ENCODE peak calls at places on chromosome 7, in seven cellular contexts. I is heart right ventricle; B is mammary epithelial cell; G is RWPE1; N is hepatocyte; Z is CD8-positive, alpha-beta T cell; D is right lobe of liver. C is an unnamed sample.

GRCh38 chr7:120806669-120807068 is 51.3 kb downstream of the TSPAN12 start:
- DNase-seq in I (no peak), B (no peak), G (no peak), N (no peak), Z (no peak), D (no peak), C (no peak)

GRCh38 chr7:112853429-112853828 is 63.2 kb upstream of the TMEM168 start:
- DNase-seq in I (no peak), B (no peak), G (no peak), N (no peak), Z (no peak), D (no peak), C (no peak)

GRCh38 chr7:76294344-76295024 is 8.0 kb upstream of the HSPB1 start:
- DNase-seq in I (peak; percentile 97), B (peak; percentile 95), G (peak; percentile 86), N (peak; percentile 89), Z (no peak), D (peak; percentile 97), C (peak; percentile 99)

GRCh38 chr7:147651601-147652000 is 939.0 kb upstream of the C7orf33 start:
- DNase-seq in I (no peak), B (no peak), G (no peak), N (no peak), Z (no peak), D (no peak), C (no peak)

GRCh38 chr7:81833401-81833800 is 63.6 kb upstream of the HGF start:
- DNase-seq in I (no peak), B (no peak), G (no peak), N (no peak), Z (no peak), D (no peak), C (no peak)

GRCh38 chr7:16129431-16130126 is 291.8 kb downstream of the CRPPA start:
- DNase-seq in I (no peak), B (peak; percentile 73), G (peak; percentile 66), N (no peak), Z (no peak), D (no peak), C (no peak)

GRCh38 chr7:91941450-91941849 is 788 bp downstream of the AKAP9 start:
- DNase-seq in I (peak; percentile 50), B (peak; percentile 44), G (peak; percentile 20), N (peak; percentile 37), Z (peak; percentile 38), D (peak; percentile 48), C (peak; percentile 73)

GRCh38 chr7:22427855-22428254 is 70.9 kb upstream of the RAPGEF5 start:
- DNase-seq in I (no peak), B (no peak), G (no peak), N (no peak), Z (no peak), D (no peak), C (no peak)

GRCh38 chr7:155706376-155706775 is 61.9 kb downstream of the RBM33 start:
- DNase-seq in I (no peak), B (no peak), G (no peak), N (no peak), Z (no peak), D (no peak), C (no peak)

GRCh38 chr7:92797284-92797683 is 39.1 kb downstream of the CDK6 start:
- DNase-seq in I (no peak), B (no peak), G (no peak), N (no peak), Z (no peak), D (no peak), C (no peak)

GRCh38 chr7:20508109-20508508 is 107.4 kb upstream of the ABCB5 start:
- DNase-seq in I (no peak), B (peak; percentile 27), G (no peak), N (no peak), Z (no peak), D (no peak), C (no peak)

GRCh38 chr7:43248961-43249807 is 136.7 kb downstream of the HECW1 start:
- DNase-seq in I (no peak), B (no peak), G (no peak), N (no peak), Z (no peak), D (no peak), C (peak; percentile 62)

GRCh38 chr7:91239171-91239604 is 25.0 kb upstream of the FZD1 start:
- DNase-seq in I (no peak), B (peak; percentile 65), G (no peak), N (no peak), Z (no peak), D (no peak), C (no peak)

GRCh38 chr7:64997927-64998391 is 7.1 kb upstream of the ZNF117 start:
- DNase-seq in I (no peak), B (peak; percentile 80), G (peak; percentile 75), N (no peak), Z (no peak), D (no peak), C (peak; percentile 16)

GRCh38 chr7:132666076-132666775 is 90.0 kb upstream of the PLXNA4 start:
- DNase-seq in I (no peak), B (peak; percentile 4), G (no peak), N (no peak), Z (no peak), D (no peak), C (no peak)

GRCh38 chr7:27096756-27097514 is 1.1 kb upstream of the HOXA1 start:
- DNase-seq in I (no peak), B (peak; percentile 57), G (peak; percentile 56), N (no peak), Z (no peak), D (no peak), C (peak; percentile 56)

GRCh38 chr7:116139807-116140206 is 70.5 kb upstream of the TES start:
- DNase-seq in I (no peak), B (no peak), G (no peak), N (no peak), Z (no peak), D (no peak), C (no peak)
- H3K27ac ChIP-seq in I (no peak overlapping the region), B (no peak overlapping the region), G (no peak overlapping the region), N (no peak overlapping the region), Z (no peak overlapping the region), D (no peak overlapping the region), C (no peak overlapping the region)

DNA sequence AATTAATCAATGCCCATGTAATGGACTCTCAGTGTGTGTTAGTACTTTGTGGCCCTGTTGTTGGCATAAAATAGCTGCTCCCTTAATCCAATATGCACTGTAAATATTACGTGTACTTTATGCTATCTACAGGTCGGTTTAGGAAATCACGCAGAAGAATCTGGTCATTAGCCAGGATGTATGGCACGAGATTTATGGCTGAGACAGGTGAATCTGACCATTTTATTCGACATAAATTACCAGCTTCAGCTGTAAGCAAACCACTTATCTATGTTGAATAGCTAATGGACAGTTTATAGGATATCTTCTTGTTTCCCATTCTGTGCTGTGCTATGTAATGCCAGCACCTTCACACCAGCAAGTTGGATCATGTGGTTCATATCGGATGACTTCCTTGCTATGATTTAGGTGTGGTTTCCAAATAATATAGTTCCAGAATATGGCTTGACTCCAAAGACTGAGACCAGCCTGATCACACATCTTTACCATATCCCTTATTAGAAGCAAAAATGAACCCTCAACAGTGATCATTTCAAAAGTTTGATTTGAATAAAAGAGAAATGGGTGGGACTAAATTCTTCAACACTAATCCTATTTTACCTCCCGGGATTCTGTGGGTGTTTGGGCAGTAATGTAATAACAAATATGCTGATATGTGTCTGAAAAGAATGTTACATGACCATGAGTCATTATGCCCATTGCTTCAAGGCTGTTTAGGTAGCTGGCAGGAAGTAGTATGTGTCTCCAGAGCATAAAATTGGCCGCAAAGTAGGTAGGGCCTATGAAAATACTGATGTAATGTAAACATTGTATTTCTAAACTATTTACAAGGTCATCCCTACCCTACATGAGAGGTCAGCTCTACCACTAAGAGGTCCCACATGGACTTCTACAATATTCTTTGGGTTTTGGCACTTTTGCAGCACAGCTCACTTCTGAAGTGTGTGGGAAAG is 301.6 kb downstream of the AHR start:
- DNase-seq in I (no peak), B (peak; percentile 93), G (peak; percentile 93), N (no peak), Z (no peak), D (no peak), C (no peak)
- TF ChIP-seq CTCF in I (no peak), B (no peak), G (no peak), N (no peak), Z (no peak), D (no peak), C (no peak)

DNA sequence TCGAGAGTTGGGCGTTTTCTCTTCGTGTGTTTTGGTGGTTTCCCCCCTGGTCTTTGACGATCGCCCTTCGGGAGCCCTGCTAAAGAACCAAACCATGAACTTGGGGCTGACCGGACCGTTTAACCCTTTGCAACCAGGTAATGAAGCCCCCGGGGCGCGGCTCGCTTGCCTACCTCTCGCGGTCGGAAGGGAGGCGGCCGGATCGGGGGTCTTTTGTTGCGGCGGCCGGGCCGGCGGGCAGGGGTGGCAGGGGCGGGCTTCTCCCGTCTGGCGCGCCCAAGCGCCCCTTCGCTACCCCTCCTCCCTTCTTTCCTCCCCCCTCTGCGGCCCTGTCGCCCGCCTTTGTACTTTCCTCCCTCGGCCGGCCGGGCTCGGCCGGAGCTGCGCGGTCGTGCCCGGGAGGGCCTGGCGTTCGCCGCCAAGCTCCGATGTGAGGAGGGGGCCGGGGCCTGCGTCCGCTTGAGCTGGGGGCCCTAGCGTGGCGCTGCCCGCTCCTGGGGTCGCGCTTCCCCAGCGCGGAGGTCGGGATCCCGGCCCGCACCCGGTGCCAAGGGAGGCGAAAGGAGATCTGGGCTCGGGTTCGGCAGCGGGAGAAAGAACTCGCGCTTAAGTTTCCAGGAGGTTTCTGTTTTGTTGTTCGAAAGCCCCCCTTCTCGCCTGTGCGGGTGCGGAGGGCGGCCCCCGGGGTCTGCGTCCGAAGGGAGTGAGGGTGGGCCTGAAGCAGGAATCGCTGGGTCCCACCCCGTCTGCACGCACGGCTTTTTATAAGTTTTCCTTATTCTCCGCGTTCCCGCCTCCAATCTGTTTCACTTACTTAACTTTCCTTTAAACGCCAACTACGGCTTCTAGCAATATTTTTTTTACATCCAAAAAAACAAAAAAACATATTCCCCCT is 436.8 kb upstream of the GALNT17 start:
- DNase-seq in I (peak; percentile 11), B (peak; percentile 30), G (peak; percentile 13), N (peak; percentile 57), Z (peak; percentile 15), D (peak; percentile 51), C (peak; percentile 32)
- H3K27ac ChIP-seq in I (peak overlapping the region; percentile 55), B (peak overlapping the region; percentile 72), G (no peak overlapping the region), N (peak overlapping the region; percentile 88), Z (no peak overlapping the region), D (peak overlapping the region; percentile 72), C (peak overlapping the region; percentile 81)

DNA sequence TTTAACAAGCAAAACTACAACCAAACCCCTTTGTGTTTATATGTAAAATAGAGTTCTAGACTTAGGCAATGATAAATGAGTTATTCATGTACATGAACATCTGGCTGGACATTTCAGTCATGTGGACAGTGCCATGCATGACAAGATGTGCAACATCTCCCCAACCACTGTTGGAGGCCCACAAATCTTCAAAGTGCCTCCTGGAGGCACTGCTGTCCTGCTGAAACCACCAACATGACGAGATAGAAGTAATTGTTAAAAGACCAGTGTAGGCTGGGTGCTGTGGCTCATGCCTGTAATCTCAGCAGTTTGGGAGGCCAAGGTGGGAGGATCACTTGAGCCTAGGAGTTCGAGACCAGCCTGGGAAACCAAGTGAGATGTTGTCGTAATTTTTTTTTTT is 18.5 kb downstream of the PPIA start:
- DNase-seq in I (no peak), B (no peak), G (no peak), N (no peak), Z (no peak), D (no peak), C (no peak)
- TF ChIP-seq CTCF in I (no peak), B (no peak), G (no peak), N (no peak), Z (no peak), D (no peak), C (no peak)

GRCh38 chr7:2639151-2639993 is 7.6 kb downstream of the TTYH3 start:
- DNase-seq in I (no peak), B (no peak), G (no peak), N (no peak), Z (no peak), D (peak; percentile 63), C (no peak)
- H3K27ac ChIP-seq in I (peak overlapping the region; percentile 69), B (no peak overlapping the region), G (peak overlapping the region; percentile 96), N (peak overlapping the region; percentile 85), Z (no peak overlapping the region), D (peak overlapping the region; percentile 81), C (peak overlapping the region; percentile 62)

GRCh38 chr7:157553256-157553655 is 216.5 kb downstream of the DNAJB6 start:
- DNase-seq in I (no peak), B (no peak), G (no peak), N (no peak), Z (no peak), D (peak; percentile 33), C (no peak)
- TF ChIP-seq CTCF in I (no peak), B (no peak), G (no peak), N (no peak), Z (no peak), D (no peak), C (no peak)

C was measured in psoas muscle.